ENCODE peak calls at places on chromosomes 5 and 9, in four cellular contexts. H, G, C and Q are unnamed samples.

GRCh38 chr5:78648359-78649219 is at the start of gene LHFPL2:
- DNase-seq in G (peak; percentile 68), H (peak; percentile 69), C (no peak), Q (peak; percentile 91)

GRCh38 chr9:72524820-72525539 is 3.6 kb downstream of the TMC1 start:
- DNase-seq in G (peak; percentile 100), C (peak; percentile 70), H (peak; percentile 70), Q (peak; percentile 95)

GRCh38 chr5:115758356-115758755 is 58.1 kb downstream of the CDO1 start:
- DNase-seq in H (no peak), C (no peak), G (no peak), Q (no peak)

GRCh38 chr5:142466195-142466951 is 141.6 kb upstream of the SPRY4 start:
- DNase-seq in C (no peak), G (peak; percentile 74), H (no peak), Q (no peak)

GRCh38 chr5:97929383-97929782 is 746.3 kb upstream of the RIOK2 start:
- DNase-seq in H (no peak), C (no peak), G (peak; percentile 69), Q (no peak)

GRCh38 chr5:52909192-52909591 is 80.0 kb upstream of the ITGA2 start:
- DNase-seq in C (no peak), G (no peak), H (no peak), Q (peak; percentile 45)

GRCh38 chr9:88578486-88579362 is 43.7 kb downstream of the NXNL2 start:
- DNase-seq in H (peak; percentile 87), C (peak; percentile 44), G (peak; percentile 69), Q (peak; percentile 74)

GRCh38 chr9:74765572-74765971 is 122.1 kb downstream of the TRPM6 start:
- DNase-seq in C (no peak), G (no peak), H (no peak), Q (no peak)

GRCh38 chr5:112649882-112650281 is 87.8 kb upstream of the APC start:
- DNase-seq in H (no peak), C (no peak), G (no peak), Q (no peak)

GRCh38 chr5:138180183-138180782 is 1.4 kb downstream of the KIF20A start:
- DNase-seq in G (peak; percentile 64), H (no peak), C (no peak), Q (peak; percentile 77)

GRCh38 chr5:140828402-140828737 is 610 bp downstream of the PCDHA6 start:
- DNase-seq in H (no peak), C (no peak), G (no peak), Q (peak; percentile 50)

GRCh38 chr9:27423919-27424710 is 100.0 kb upstream of the IFNK start:
- DNase-seq in H (no peak), C (no peak), G (no peak), Q (no peak)
- H3K4ac ChIP-seq in H (no peak overlapping the region), C (no peak overlapping the region), G (no peak overlapping the region), Q (no peak overlapping the region)

DNA sequence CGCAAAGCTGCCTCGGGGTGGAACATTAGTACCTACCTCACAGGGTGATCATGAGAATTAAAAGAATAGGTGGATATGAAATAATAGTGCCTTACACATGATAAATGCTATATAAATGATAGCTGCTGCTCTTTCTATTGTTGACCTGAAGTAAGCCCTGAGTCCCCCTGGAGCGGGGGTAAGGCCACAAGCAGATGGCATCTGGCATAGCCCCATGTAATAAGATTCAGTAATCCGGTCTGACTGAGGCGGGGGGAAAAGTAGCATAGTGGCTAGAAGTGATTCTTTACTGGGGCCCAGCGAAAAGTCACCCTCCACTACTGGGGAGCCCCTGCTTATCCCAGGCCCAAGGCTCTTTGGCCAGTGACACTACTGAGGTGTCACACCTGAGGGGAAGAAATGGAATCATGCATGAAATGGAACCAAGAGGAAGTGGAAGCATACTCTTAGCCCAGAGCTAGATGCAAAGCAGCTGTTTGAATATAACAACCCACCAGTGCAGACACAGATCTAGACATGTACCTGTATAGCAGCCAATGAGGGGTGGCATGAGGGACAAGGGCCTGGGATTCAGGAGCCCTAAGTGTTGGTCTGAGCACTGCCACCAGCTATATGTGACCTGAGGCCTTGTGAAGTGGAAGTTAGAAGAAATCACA is 16.1 kb upstream of the FGFR4 start:
- DNase-seq in H (no peak), G (no peak), C (no peak), Q (no peak)
- H4K5ac ChIP-seq in H (no peak overlapping the region), G (no peak overlapping the region), C (no peak overlapping the region), Q (no peak overlapping the region)

GRCh38 chr5:169942181-169942580 is 38.1 kb downstream of the INSYN2B start:
- DNase-seq in G (no peak), H (no peak), C (no peak), Q (no peak)

GRCh38 chr5:169946743-169947142 is 33.6 kb downstream of the INSYN2B start:
- DNase-seq in G (peak; percentile 43), C (no peak), H (no peak), Q (no peak)

GRCh38 chr5:169944115-169944514 is 36.2 kb downstream of the INSYN2B start:
- DNase-seq in C (no peak), H (no peak), G (no peak), Q (no peak)

GRCh38 chr5:169945831-169946261 is 34.4 kb downstream of the INSYN2B start:
- DNase-seq in H (peak; percentile 36), C (no peak), G (peak; percentile 95), Q (peak; percentile 52)

GRCh38 chr5:169944922-169945675 is 35.2 kb downstream of the INSYN2B start:
- DNase-seq in G (peak; percentile 21), H (no peak), C (no peak), Q (peak; percentile 28)
- H3K4me2 ChIP-seq in G (peak overlapping the region; percentile 66), H (no peak overlapping the region), C (no peak overlapping the region), Q (no peak overlapping the region)

DNA sequence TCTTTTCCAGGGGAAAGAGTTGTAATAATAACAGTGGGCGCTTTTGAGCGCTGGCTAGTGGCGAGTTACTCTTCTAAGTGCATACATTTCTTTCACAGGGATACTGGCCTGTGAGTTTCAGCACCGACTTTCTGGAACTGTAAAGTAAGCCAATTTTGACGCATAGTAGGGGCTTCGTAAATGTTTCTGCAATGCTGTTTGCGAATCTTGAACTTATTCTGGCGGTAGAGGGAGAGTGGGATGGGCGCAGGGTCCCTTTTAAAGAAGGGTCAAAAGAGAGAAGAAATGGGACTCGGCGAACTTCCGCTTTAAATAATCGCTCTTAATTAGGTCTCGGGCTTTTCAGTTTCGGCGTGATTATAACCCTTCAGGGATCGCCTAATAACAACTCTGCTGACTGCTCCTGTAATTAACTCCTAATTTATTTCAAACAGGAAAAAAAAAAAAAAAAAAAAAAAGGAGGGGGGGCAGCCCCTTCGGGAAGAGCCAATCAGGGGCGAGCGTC is 351 bp upstream of the MSX2 start:
- DNase-seq in C (no peak), H (peak; percentile 42), G (no peak), Q (peak; percentile 70)
- H3K4ac ChIP-seq in C (no peak overlapping the region), H (no peak overlapping the region), G (no peak overlapping the region), Q (peak overlapping the region; percentile 89)

DNA sequence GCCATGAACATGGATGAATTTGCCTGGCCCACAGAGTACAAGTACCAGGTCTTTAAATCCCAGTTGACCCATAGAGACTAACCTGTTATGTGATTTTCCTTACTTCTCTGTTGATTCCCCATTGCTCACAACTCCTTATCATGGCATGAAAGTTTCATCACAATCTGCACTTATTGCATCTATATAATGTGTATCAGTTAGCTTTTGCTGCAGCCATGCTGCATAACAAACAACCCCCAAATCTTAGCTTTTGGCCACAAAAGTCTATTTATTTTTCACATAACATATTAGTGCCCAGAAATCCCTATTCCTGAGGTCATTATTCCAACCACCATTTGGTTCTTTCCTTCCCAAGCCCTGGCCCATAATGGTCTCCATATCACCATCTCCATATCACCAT is 3.7 kb downstream of the GGTA1 start:
- DNase-seq in H (no peak), G (no peak), C (no peak), Q (no peak)
- H4K5ac ChIP-seq in H (no peak overlapping the region), G (no peak overlapping the region), C (no peak overlapping the region), Q (no peak overlapping the region)

GRCh38 chr5:43416988-43417394 is 4.8 kb upstream of the CCL28 start:
- DNase-seq in C (no peak), H (no peak), G (no peak), Q (no peak)
- H3K4me2 ChIP-seq in C (no peak overlapping the region), H (no peak overlapping the region), G (no peak overlapping the region), Q (no peak overlapping the region)